ENCODE peak calls at places on chromosomes 4 and X, in eight cellular contexts. Y, V, B, W, L, M, I and T are unnamed samples.

GRCh38 chrX:74251006-74251930 is 52.7 kb upstream of the ZCCHC13 start:
- DNase-seq in L (no peak), I (no peak), Y (peak), W (peak), M (no peak), V (no peak), B (no peak), T (no peak)

GRCh38 chrX:132270699-132271098 is 51.5 kb upstream of the RAP2C start:
- DNase-seq in Y (peak), W (peak), B (no peak), V (peak), L (no peak), I (no peak), M (no peak), T (peak)

GRCh38 chr4:61580721-61581377 is 380.7 kb downstream of the ADGRL3 start:
- DNase-seq in I (no peak), V (no peak), B (no peak), W (no peak), Y (peak), L (no peak), M (no peak), T (no peak)

GRCh38 chrX:65601530-65602281 is 65.7 kb upstream of the MSN start:
- DNase-seq in I (no peak), L (peak), Y (peak), V (peak), W (peak), B (no peak), M (no peak), T (peak)

GRCh38 chrX:7252013-7252610 is 104.2 kb upstream of the PUDP start:
- DNase-seq in W (no peak), M (no peak), V (peak), Y (no peak), I (no peak), L (no peak), B (no peak), T (no peak)

GRCh38 chr4:56570041-56570440 is 64.5 kb downstream of the ARL9 start:
- DNase-seq in B (no peak), Y (peak), M (no peak), V (no peak), I (no peak), L (peak), W (no peak), T (no peak)

GRCh38 chr4:147110968-147111367 is 165.3 kb upstream of the TTC29 start:
- DNase-seq in B (no peak), V (no peak), W (peak), M (no peak), L (no peak), I (no peak), Y (peak), T (no peak)

GRCh38 chr4:183860726-183861125 is 44.4 kb upstream of the STOX2 start:
- DNase-seq in W (no peak), Y (no peak), M (no peak), L (no peak), B (no peak), V (no peak), I (peak), T (no peak)

GRCh38 chr4:145679991-145680455 is at the start of gene C4orf51:
- DNase-seq in L (peak), I (peak), B (no peak), W (peak), V (no peak), M (no peak), Y (peak), T (peak)

GRCh38 chr4:86977621-86978184 is 42.9 kb downstream of the AFF1 start:
- DNase-seq in Y (peak), B (no peak), L (peak), M (no peak), I (no peak), W (no peak), V (peak), T (no peak)

GRCh38 chr4:103244251-103244650 is 46.1 kb upstream of the CENPE start:
- DNase-seq in V (no peak), W (peak), M (no peak), I (no peak), Y (no peak), L (no peak), B (no peak), T (no peak)

GRCh38 chr4:8015512-8015911 is 75.9 kb upstream of the AFAP1 start:
- DNase-seq in W (no peak), V (no peak), I (no peak), Y (peak), M (peak), B (no peak), L (peak), T (no peak)

GRCh38 chr4:48603366-48604003 is 113.4 kb downstream of the ZAR1 start:
- DNase-seq in L (no peak), I (no peak), M (no peak), W (no peak), B (no peak), Y (no peak), V (no peak), T (no peak)